ENCODE peak calls at places on chromosome 18, in four cellular contexts. One of them, this sample, is unnamed.

GRCh38 chr18:8374652-8375051 is 234.6 kb upstream of the RAB12 start:
- DNase-seq in HFF-Myc: no peak
- DNase-seq in choroid plexus epithelial cell: no peak
- DNase-seq in H9: no peak
- DNase-seq in this sample: no peak

GRCh38 chr18:36392163-36392887 is 94.8 kb downstream of the FHOD3 start:
- DNase-seq in HFF-Myc: no peak
- DNase-seq in choroid plexus epithelial cell: no peak
- DNase-seq in H9: no peak
- DNase-seq in this sample: no peak

GRCh38 chr18:3132700-3133099 is 87.1 kb downstream of the MYOM1 start:
- DNase-seq in H9: no peak
- DNase-seq in choroid plexus epithelial cell: no peak
- DNase-seq in HFF-Myc: no peak
- DNase-seq in this sample: no peak

GRCh38 chr18:27004056-27004829 is 138.7 kb upstream of the AQP4 start:
- DNase-seq in H9: no peak
- DNase-seq in choroid plexus epithelial cell: peak; percentile 34
- DNase-seq in HFF-Myc: no peak
- DNase-seq in this sample: no peak

GRCh38 chr18:41226186-41226585 is 728.8 kb upstream of the PIK3C3 start:
- DNase-seq in HFF-Myc: no peak
- DNase-seq in H9: no peak
- DNase-seq in choroid plexus epithelial cell: peak; percentile 76
- DNase-seq in this sample: no peak

GRCh38 chr18:56402872-56403516 is 235.4 kb downstream of the TXNL1 start:
- DNase-seq in choroid plexus epithelial cell: peak; percentile 70
- DNase-seq in H9: no peak
- DNase-seq in HFF-Myc: peak; percentile 60
- DNase-seq in this sample: no peak

GRCh38 chr18:53380063-53380639 is 844.3 kb downstream of the MBD2 start:
- DNase-seq in HFF-Myc: peak; percentile 2
- DNase-seq in H9: no peak
- DNase-seq in choroid plexus epithelial cell: peak; percentile 66
- DNase-seq in this sample: peak; percentile 9

GRCh38 chr18:34028341-34028740 is 196.4 kb downstream of the NOL4 start:
- DNase-seq in H9: no peak
- DNase-seq in choroid plexus epithelial cell: peak; percentile 7
- DNase-seq in HFF-Myc: no peak
- DNase-seq in this sample: no peak

GRCh38 chr18:34223893-34224422 is 755 bp downstream of the NOL4 start:
- DNase-seq in H9: no peak
- DNase-seq in HFF-Myc: no peak
- DNase-seq in choroid plexus epithelial cell: peak; percentile 1
- DNase-seq in this sample: no peak

GRCh38 chr18:23142285-23142929 is 7.1 kb downstream of the CABLES1 start:
- DNase-seq in HFF-Myc: no peak
- DNase-seq in H9: no peak
- DNase-seq in choroid plexus epithelial cell: no peak
- DNase-seq in this sample: no peak

GRCh38 chr18:13587477-13587876 is 138.9 kb downstream of the FAM210A start:
- DNase-seq in choroid plexus epithelial cell: no peak
- DNase-seq in HFF-Myc: no peak
- DNase-seq in H9: no peak
- DNase-seq in this sample: no peak

GRCh38 chr18:39571511-39571910 is 2005.9 kb upstream of the CELF4 start:
- DNase-seq in choroid plexus epithelial cell: peak; percentile 61
- DNase-seq in H9: no peak
- DNase-seq in HFF-Myc: no peak
- DNase-seq in this sample: no peak
- TF ChIP-seq CTCF in choroid plexus epithelial cell: peak; percentile 61
- TF ChIP-seq CTCF in H9: peak; percentile 76
- TF ChIP-seq CTCF in HFF-Myc: no peak
- TF ChIP-seq CTCF in this sample: peak; percentile 21

GRCh38 chr18:78884502-78884901 is 95.1 kb upstream of the SALL3 start:
- DNase-seq in HFF-Myc: no peak
- DNase-seq in H9: no peak
- DNase-seq in choroid plexus epithelial cell: no peak
- DNase-seq in this sample: no peak
- TF ChIP-seq CTCF in HFF-Myc: no peak
- TF ChIP-seq CTCF in H9: peak; percentile 50
- TF ChIP-seq CTCF in choroid plexus epithelial cell: no peak
- TF ChIP-seq CTCF in this sample: peak; percentile 14

GRCh38 chr18:32271649-32272324 is 81.9 kb downstream of the MEP1B start:
- DNase-seq in choroid plexus epithelial cell: peak; percentile 80
- DNase-seq in H9: no peak
- DNase-seq in HFF-Myc: peak; percentile 6
- DNase-seq in this sample: peak; percentile 42
- TF ChIP-seq CTCF in choroid plexus epithelial cell: peak; percentile 80
- TF ChIP-seq CTCF in H9: peak; percentile 79
- TF ChIP-seq CTCF in HFF-Myc: peak; percentile 66
- TF ChIP-seq CTCF in this sample: peak; percentile 64

DNA sequence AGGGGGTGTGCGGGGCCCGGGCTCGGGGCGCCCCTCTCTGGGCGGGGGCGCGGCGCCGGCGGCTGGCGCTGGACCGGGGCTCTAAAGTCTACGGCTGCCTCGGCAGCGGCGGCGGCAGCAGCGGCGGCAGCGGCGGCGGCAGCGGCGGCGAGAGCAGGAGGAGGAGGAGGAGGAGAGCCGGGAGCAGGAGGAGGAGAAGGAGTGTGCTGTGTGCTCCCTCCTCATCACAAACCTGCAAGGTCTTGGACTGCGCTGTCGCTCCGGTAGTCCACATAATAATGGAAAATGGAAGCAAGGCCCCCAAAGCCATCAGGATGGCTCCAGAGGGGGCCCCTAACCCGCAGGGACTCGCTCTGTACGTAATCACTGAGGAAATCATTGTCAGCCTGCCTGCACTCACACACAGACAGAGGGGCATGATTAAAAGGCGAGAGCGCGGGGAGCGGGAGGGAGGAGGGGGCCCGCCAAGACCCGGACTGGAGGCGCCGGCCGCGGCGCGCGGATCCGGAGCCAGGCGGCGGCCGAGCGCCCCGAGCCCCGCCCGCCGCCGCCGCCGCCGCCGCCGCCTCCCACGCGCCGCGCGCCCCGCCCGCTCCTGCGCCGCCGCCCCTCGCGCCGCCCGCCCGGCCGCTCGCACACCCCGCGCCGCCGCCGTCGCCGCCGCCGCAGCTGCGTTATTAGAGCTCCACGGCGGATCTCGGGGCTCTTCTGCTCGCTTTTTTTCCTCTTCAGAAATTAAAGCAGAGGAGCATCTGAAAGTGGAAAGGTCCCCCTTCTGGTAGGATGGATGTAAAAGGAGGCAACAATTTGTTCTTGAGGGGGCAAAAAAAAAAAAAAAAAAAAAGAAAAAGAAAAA is at the start of gene ZNF521:
- DNase-seq in HFF-Myc: peak; percentile 71
- DNase-seq in H9: peak; percentile 87
- DNase-seq in choroid plexus epithelial cell: peak; percentile 88
- DNase-seq in this sample: peak; percentile 89
- TF ChIP-seq CTCF in HFF-Myc: peak; percentile 3
- TF ChIP-seq CTCF in H9: peak; percentile 41
- TF ChIP-seq CTCF in choroid plexus epithelial cell: peak; percentile 49
- TF ChIP-seq CTCF in this sample: no peak

GRCh38 chr18:77061946-77062517 is 70.6 kb downstream of the MBP start:
- DNase-seq in HFF-Myc: no peak
- DNase-seq in choroid plexus epithelial cell: peak; percentile 84
- DNase-seq in H9: peak; percentile 52
- DNase-seq in this sample: no peak
- TF ChIP-seq CTCF in HFF-Myc: peak; percentile 3
- TF ChIP-seq CTCF in choroid plexus epithelial cell: peak; percentile 35
- TF ChIP-seq CTCF in H9: peak; percentile 61
- TF ChIP-seq CTCF in this sample: peak; percentile 6

DNA sequence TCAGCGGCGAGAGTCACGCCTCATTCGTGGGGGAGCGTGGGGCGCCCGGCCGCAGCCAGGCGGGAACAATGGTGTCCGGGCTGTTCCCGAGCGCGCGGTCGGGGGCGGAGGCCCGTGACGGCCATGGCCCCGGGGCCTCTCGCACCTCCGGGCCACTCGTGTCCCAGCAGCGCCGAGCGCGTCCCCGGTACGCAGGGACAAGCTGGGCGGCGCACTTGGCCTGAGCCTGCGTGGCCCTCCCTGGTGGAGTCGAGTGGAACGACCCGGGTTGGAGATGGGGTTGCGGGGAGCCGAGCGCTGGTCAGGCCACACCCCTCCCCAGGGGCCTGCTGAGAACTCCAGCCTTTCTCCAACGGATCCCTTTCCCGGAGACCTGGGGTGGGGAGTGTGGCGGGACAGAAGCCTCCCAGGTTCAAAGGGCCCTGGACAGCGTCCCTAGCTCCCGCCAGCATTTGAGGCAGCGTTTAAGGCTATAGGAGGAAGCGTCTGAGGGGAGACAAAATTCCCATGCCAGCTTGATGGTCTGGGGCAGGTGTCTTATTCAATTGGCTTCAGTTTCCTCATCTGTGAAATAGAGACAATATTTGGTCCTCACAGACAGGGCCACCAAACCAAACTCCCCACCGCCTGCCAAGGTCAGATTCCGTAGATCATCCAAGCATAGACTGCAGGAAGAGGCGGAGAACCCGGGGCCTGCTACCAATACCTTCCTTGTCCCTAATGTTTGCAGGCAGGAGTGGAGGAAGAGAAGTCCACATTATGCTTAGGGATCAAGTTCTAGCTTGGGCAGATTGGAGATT is 545 bp downstream of the CNDP2 start:
- DNase-seq in HFF-Myc: no peak
- DNase-seq in choroid plexus epithelial cell: peak; percentile 50
- DNase-seq in H9: peak; percentile 58
- DNase-seq in this sample: peak; percentile 71
- TF ChIP-seq CTCF in HFF-Myc: no peak
- TF ChIP-seq CTCF in choroid plexus epithelial cell: peak; percentile 7
- TF ChIP-seq CTCF in H9: peak; percentile 31
- TF ChIP-seq CTCF in this sample: no peak

DNA sequence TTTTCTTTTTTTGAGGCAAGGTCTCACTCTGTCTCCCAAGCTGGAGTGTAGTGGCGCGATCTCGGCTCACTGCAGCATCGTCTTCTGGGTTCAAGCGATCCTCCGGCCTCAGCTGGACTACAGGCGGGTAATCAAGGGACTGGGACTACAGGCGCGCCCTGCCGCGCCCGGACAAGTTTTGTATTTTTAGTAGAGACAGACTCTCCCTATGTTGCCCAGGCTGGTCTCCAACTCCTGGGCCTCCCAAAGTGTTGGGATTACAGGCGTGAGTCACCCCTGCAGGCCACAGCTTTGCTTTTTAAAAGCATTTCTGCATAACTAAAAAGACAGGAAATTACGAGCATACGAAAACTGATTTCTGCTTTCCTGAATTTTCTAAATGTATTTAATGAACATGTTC is 891 bp upstream of the OSBPL1A start:
- DNase-seq in HFF-Myc: no peak
- DNase-seq in H9: peak; percentile 48
- DNase-seq in choroid plexus epithelial cell: peak; percentile 39
- DNase-seq in this sample: peak; percentile 10
- TF ChIP-seq CTCF in HFF-Myc: no peak
- TF ChIP-seq CTCF in H9: no peak
- TF ChIP-seq CTCF in choroid plexus epithelial cell: no peak
- TF ChIP-seq CTCF in this sample: no peak

DNA sequence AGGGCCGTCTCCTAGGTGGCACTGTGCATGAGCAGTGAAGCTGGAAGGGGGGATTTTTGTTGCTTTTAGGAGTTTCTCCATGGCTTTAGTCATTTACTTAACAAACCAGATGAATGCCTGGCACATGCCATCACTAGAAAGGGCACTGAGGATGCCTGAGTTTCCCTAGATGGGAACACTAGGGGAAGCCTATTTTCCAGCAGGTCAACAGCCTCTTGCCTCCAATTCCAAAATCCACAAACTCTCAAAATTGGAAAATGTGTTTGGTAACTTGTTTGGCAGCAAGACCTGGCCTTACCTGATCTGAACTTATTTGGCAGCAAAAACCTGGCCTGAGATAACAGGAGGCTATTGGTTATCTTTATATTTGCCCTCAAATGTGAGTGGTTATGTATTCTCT is 2.6 kb downstream of the LIPG start:
- DNase-seq in choroid plexus epithelial cell: no peak
- DNase-seq in HFF-Myc: no peak
- DNase-seq in H9: no peak
- DNase-seq in this sample: no peak
- TF ChIP-seq CTCF in choroid plexus epithelial cell: no peak
- TF ChIP-seq CTCF in HFF-Myc: no peak
- TF ChIP-seq CTCF in H9: no peak
- TF ChIP-seq CTCF in this sample: no peak

DNA sequence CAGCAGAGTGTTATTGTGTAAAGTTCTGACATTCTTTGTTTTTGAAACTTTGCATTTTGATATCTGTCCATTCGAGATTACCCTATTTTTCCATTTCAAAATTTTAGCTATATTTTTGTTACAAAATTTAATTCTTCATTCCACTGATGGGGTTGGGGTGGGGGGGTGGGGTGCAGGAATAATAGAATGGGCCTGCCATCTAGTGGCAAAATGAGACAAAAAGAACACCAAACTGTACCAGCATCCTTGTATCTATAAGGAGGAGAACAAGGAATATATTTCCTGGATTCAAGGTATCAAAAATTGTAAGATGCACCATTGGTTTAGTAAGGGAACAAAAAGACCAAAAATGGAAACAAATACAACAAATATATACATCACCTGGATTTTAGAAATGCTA is 27.9 kb upstream of the TTR start:
- DNase-seq in HFF-Myc: no peak
- DNase-seq in H9: no peak
- DNase-seq in choroid plexus epithelial cell: peak; percentile 16
- DNase-seq in this sample: no peak
- TF ChIP-seq CTCF in HFF-Myc: no peak
- TF ChIP-seq CTCF in H9: peak; percentile 52
- TF ChIP-seq CTCF in choroid plexus epithelial cell: no peak
- TF ChIP-seq CTCF in this sample: no peak